ENCODE peak calls at places on chromosomes 7 and 10, in eight cellular contexts. One of them, this sample, is unnamed.

GRCh38 chr10:133438711-133439273 is 14.4 kb upstream of the SPRN start:
- DNase-seq in astrocyte: no peak
- DNase-seq in Peyer's patch: no peak
- DNase-seq in astrocyte of the cerebellum: no peak
- DNase-seq in fibroblast of lung: no peak
- DNase-seq in CD8-positive, alpha-beta memory T cell: no peak
- DNase-seq in OCI-LY7: peak
- DNase-seq in mucosa of descending colon: peak
- DNase-seq in this sample: no peak

GRCh38 chr7:104206841-104207240 is 972 bp downstream of the ORC5 start:
- DNase-seq in astrocyte: no peak
- DNase-seq in Peyer's patch: no peak
- DNase-seq in astrocyte of the cerebellum: no peak
- DNase-seq in fibroblast of lung: no peak
- DNase-seq in CD8-positive, alpha-beta memory T cell: no peak
- DNase-seq in OCI-LY7: peak
- DNase-seq in mucosa of descending colon: no peak
- DNase-seq in this sample: no peak

GRCh38 chr7:25244193-25244592 is 15.9 kb upstream of the NPVF start:
- DNase-seq in astrocyte: no peak
- DNase-seq in Peyer's patch: no peak
- DNase-seq in astrocyte of the cerebellum: no peak
- DNase-seq in fibroblast of lung: no peak
- DNase-seq in CD8-positive, alpha-beta memory T cell: no peak
- DNase-seq in OCI-LY7: no peak
- DNase-seq in mucosa of descending colon: no peak
- DNase-seq in this sample: no peak

GRCh38 chr7:71835056-71835455 is 577.1 kb downstream of the CALN1 start:
- DNase-seq in astrocyte: peak
- DNase-seq in Peyer's patch: no peak
- DNase-seq in astrocyte of the cerebellum: no peak
- DNase-seq in fibroblast of lung: peak
- DNase-seq in CD8-positive, alpha-beta memory T cell: no peak
- DNase-seq in OCI-LY7: no peak
- DNase-seq in mucosa of descending colon: no peak
- DNase-seq in this sample: no peak

GRCh38 chr7:2923886-2924574 is 79.9 kb upstream of the GNA12 start:
- DNase-seq in astrocyte: no peak
- DNase-seq in Peyer's patch: peak
- DNase-seq in astrocyte of the cerebellum: no peak
- DNase-seq in fibroblast of lung: no peak
- DNase-seq in CD8-positive, alpha-beta memory T cell: no peak
- DNase-seq in OCI-LY7: no peak
- DNase-seq in mucosa of descending colon: no peak
- DNase-seq in this sample: no peak

GRCh38 chr7:138237995-138238394 is 161.7 kb downstream of the AKR1D1 start:
- DNase-seq in astrocyte: no peak
- DNase-seq in Peyer's patch: no peak
- DNase-seq in astrocyte of the cerebellum: no peak
- DNase-seq in fibroblast of lung: no peak
- DNase-seq in CD8-positive, alpha-beta memory T cell: no peak
- DNase-seq in OCI-LY7: no peak
- DNase-seq in mucosa of descending colon: no peak
- DNase-seq in this sample: no peak

GRCh38 chr7:106064836-106065559 is 47.1 kb downstream of the SYPL1 start:
- DNase-seq in astrocyte: peak
- DNase-seq in Peyer's patch: peak
- DNase-seq in astrocyte of the cerebellum: peak
- DNase-seq in fibroblast of lung: peak
- DNase-seq in CD8-positive, alpha-beta memory T cell: no peak
- DNase-seq in OCI-LY7: no peak
- DNase-seq in mucosa of descending colon: peak
- DNase-seq in this sample: peak

GRCh38 chr7:117069379-117069778 is 116.1 kb downstream of the ST7 start:
- DNase-seq in astrocyte: no peak
- DNase-seq in Peyer's patch: no peak
- DNase-seq in astrocyte of the cerebellum: no peak
- DNase-seq in fibroblast of lung: no peak
- DNase-seq in CD8-positive, alpha-beta memory T cell: no peak
- DNase-seq in OCI-LY7: no peak
- DNase-seq in mucosa of descending colon: no peak
- DNase-seq in this sample: no peak

GRCh38 chr7:37987732-37988131 is 67.3 kb downstream of the EPDR1 start:
- DNase-seq in astrocyte: peak
- DNase-seq in Peyer's patch: no peak
- DNase-seq in astrocyte of the cerebellum: peak
- DNase-seq in fibroblast of lung: peak
- DNase-seq in CD8-positive, alpha-beta memory T cell: no peak
- DNase-seq in OCI-LY7: no peak
- DNase-seq in mucosa of descending colon: no peak
- DNase-seq in this sample: no peak

GRCh38 chr7:155750255-155751125 is 61.8 kb downstream of the SHH start:
- DNase-seq in astrocyte: no peak
- DNase-seq in Peyer's patch: no peak
- DNase-seq in astrocyte of the cerebellum: no peak
- DNase-seq in fibroblast of lung: no peak
- DNase-seq in CD8-positive, alpha-beta memory T cell: no peak
- DNase-seq in OCI-LY7: no peak
- DNase-seq in mucosa of descending colon: no peak
- DNase-seq in this sample: no peak

GRCh38 chr7:30476401-30477145 is 2.0 kb downstream of the NOD1 start:
- DNase-seq in astrocyte: no peak
- DNase-seq in Peyer's patch: no peak
- DNase-seq in astrocyte of the cerebellum: no peak
- DNase-seq in fibroblast of lung: no peak
- DNase-seq in CD8-positive, alpha-beta memory T cell: no peak
- DNase-seq in OCI-LY7: no peak
- DNase-seq in mucosa of descending colon: no peak
- DNase-seq in this sample: no peak

GRCh38 chr10:6650580-6650979 is 70.5 kb upstream of the PRKCQ start:
- DNase-seq in astrocyte: no peak
- DNase-seq in Peyer's patch: no peak
- DNase-seq in astrocyte of the cerebellum: no peak
- DNase-seq in fibroblast of lung: no peak
- DNase-seq in CD8-positive, alpha-beta memory T cell: no peak
- DNase-seq in OCI-LY7: no peak
- DNase-seq in mucosa of descending colon: no peak
- DNase-seq in this sample: no peak

GRCh38 chr10:97882142-97883091 is 32.8 kb downstream of the GOLGA7B start:
- DNase-seq in astrocyte: peak
- DNase-seq in Peyer's patch: peak
- DNase-seq in astrocyte of the cerebellum: no peak
- DNase-seq in fibroblast of lung: peak
- DNase-seq in CD8-positive, alpha-beta memory T cell: no peak
- DNase-seq in OCI-LY7: no peak
- DNase-seq in mucosa of descending colon: no peak
- DNase-seq in this sample: peak

GRCh38 chr10:106711313-106711906 is 453.1 kb downstream of the SORCS1 start:
- DNase-seq in astrocyte: no peak
- DNase-seq in Peyer's patch: no peak
- DNase-seq in astrocyte of the cerebellum: no peak
- DNase-seq in fibroblast of lung: no peak
- DNase-seq in CD8-positive, alpha-beta memory T cell: no peak
- DNase-seq in OCI-LY7: peak
- DNase-seq in mucosa of descending colon: peak
- DNase-seq in this sample: no peak

DNA sequence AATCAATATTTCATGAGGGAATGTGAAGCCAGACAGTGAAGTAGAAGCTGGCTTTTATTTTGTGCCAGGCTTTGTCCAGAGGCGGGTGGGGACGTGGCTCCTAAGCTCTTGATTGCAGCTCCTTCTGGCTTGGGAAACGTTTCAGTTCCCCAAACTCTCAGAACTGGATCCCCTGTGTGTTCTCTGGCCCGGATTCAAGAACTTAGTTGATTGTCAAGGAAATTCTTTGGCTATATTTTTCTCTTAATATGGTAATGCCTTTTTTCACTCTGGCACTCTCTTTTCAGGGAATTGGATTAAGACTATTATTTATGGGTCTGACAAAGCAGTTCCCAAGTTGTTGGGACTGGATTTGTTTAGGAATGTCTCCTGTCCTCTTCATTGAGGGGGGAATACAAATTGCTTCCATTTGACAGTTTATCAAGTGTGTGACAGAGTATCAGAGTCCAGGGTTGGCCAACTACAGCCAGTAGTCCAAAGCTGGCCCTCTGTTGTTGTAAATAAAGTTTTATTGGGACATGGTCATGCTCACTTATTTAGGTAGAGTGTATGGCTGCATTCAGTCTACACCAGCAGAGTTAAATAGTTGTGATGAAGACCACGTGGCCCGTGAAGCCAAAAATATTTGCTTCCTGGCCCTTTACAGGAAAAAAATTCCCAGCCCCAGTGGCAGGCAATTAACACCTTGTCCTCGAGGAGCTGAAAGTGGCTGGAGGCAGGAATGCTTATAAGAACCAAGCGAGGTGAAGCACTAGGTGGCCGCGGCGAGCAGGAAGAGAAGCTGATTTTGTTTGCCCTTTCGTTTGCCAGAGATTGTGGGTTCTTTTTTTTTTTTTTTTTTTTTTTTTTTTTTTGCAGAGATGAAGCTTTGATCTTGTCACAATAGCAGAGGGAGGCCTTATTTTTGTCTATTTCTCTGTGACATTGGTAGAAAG is 34.3 kb downstream of the HTRA1 start:
- DNase-seq in astrocyte: peak
- DNase-seq in Peyer's patch: no peak
- DNase-seq in astrocyte of the cerebellum: peak
- DNase-seq in fibroblast of lung: peak
- DNase-seq in CD8-positive, alpha-beta memory T cell: no peak
- DNase-seq in OCI-LY7: no peak
- DNase-seq in mucosa of descending colon: no peak
- DNase-seq in this sample: peak
- H3K4me3 ChIP-seq in astrocyte: peak
- H3K4me3 ChIP-seq in Peyer's patch: no peak
- H3K4me3 ChIP-seq in astrocyte of the cerebellum: no peak
- H3K4me3 ChIP-seq in fibroblast of lung: no peak
- H3K4me3 ChIP-seq in CD8-positive, alpha-beta memory T cell: no peak
- H3K4me3 ChIP-seq in OCI-LY7: no peak
- H3K4me3 ChIP-seq in mucosa of descending colon: no peak
- H3K4me3 ChIP-seq in this sample: no peak

GRCh38 chr7:26374665-26375373 is 83.2 kb downstream of the SNX10 start:
- DNase-seq in astrocyte: no peak
- DNase-seq in Peyer's patch: no peak
- DNase-seq in astrocyte of the cerebellum: no peak
- DNase-seq in fibroblast of lung: no peak
- DNase-seq in CD8-positive, alpha-beta memory T cell: no peak
- DNase-seq in OCI-LY7: no peak
- DNase-seq in mucosa of descending colon: no peak
- DNase-seq in this sample: no peak

GRCh38 chr7:26372738-26373137 is 81.1 kb downstream of the SNX10 start:
- DNase-seq in astrocyte: no peak
- DNase-seq in Peyer's patch: no peak
- DNase-seq in astrocyte of the cerebellum: no peak
- DNase-seq in fibroblast of lung: no peak
- DNase-seq in CD8-positive, alpha-beta memory T cell: no peak
- DNase-seq in OCI-LY7: no peak
- DNase-seq in mucosa of descending colon: no peak
- DNase-seq in this sample: no peak

GRCh38 chr7:26376208-26376917 is 84.7 kb downstream of the SNX10 start:
- DNase-seq in astrocyte: no peak
- DNase-seq in Peyer's patch: peak
- DNase-seq in astrocyte of the cerebellum: no peak
- DNase-seq in fibroblast of lung: no peak
- DNase-seq in CD8-positive, alpha-beta memory T cell: no peak
- DNase-seq in OCI-LY7: peak
- DNase-seq in mucosa of descending colon: peak
- DNase-seq in this sample: no peak

GRCh38 chr7:26372211-26372610 is 80.5 kb downstream of the SNX10 start:
- DNase-seq in astrocyte: no peak
- DNase-seq in Peyer's patch: no peak
- DNase-seq in astrocyte of the cerebellum: no peak
- DNase-seq in fibroblast of lung: no peak
- DNase-seq in CD8-positive, alpha-beta memory T cell: no peak
- DNase-seq in OCI-LY7: no peak
- DNase-seq in mucosa of descending colon: no peak
- DNase-seq in this sample: no peak

GRCh38 chr7:26375604-26376207 is 84.0 kb downstream of the SNX10 start:
- DNase-seq in astrocyte: no peak
- DNase-seq in Peyer's patch: no peak
- DNase-seq in astrocyte of the cerebellum: no peak
- DNase-seq in fibroblast of lung: no peak
- DNase-seq in CD8-positive, alpha-beta memory T cell: no peak
- DNase-seq in OCI-LY7: peak
- DNase-seq in mucosa of descending colon: no peak
- DNase-seq in this sample: no peak
- H3K4me3 ChIP-seq in astrocyte: peak
- H3K4me3 ChIP-seq in Peyer's patch: peak
- H3K4me3 ChIP-seq in astrocyte of the cerebellum: no peak
- H3K4me3 ChIP-seq in fibroblast of lung: no peak
- H3K4me3 ChIP-seq in CD8-positive, alpha-beta memory T cell: no peak
- H3K4me3 ChIP-seq in OCI-LY7: peak
- H3K4me3 ChIP-seq in mucosa of descending colon: peak
- H3K4me3 ChIP-seq in this sample: no peak

DNA sequence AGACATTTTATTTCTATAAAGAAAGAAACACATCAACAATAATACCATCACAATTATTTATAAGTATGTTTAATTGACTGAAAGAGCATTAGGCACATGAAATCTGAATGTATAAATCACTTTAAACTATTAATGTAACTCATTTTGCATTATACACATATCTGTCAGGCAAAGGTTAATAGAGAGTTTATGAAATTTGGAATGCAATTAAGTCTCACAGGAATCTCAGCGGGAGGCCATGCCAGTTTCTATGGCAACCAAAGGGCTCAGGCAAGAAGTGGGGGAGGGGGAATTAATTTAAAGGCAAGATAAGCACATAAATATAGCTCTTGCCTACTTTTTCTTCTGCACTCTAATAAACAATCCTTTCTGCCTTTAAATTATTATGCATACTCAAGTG is 152.6 kb downstream of the SLC16A9 start:
- DNase-seq in astrocyte: no peak
- DNase-seq in Peyer's patch: no peak
- DNase-seq in astrocyte of the cerebellum: no peak
- DNase-seq in fibroblast of lung: no peak
- DNase-seq in CD8-positive, alpha-beta memory T cell: no peak
- DNase-seq in OCI-LY7: no peak
- DNase-seq in mucosa of descending colon: no peak
- DNase-seq in this sample: no peak
- H3K4me3 ChIP-seq in astrocyte: no peak
- H3K4me3 ChIP-seq in Peyer's patch: no peak
- H3K4me3 ChIP-seq in astrocyte of the cerebellum: no peak
- H3K4me3 ChIP-seq in fibroblast of lung: no peak
- H3K4me3 ChIP-seq in CD8-positive, alpha-beta memory T cell: no peak
- H3K4me3 ChIP-seq in OCI-LY7: no peak
- H3K4me3 ChIP-seq in mucosa of descending colon: no peak
- H3K4me3 ChIP-seq in this sample: no peak

DNA sequence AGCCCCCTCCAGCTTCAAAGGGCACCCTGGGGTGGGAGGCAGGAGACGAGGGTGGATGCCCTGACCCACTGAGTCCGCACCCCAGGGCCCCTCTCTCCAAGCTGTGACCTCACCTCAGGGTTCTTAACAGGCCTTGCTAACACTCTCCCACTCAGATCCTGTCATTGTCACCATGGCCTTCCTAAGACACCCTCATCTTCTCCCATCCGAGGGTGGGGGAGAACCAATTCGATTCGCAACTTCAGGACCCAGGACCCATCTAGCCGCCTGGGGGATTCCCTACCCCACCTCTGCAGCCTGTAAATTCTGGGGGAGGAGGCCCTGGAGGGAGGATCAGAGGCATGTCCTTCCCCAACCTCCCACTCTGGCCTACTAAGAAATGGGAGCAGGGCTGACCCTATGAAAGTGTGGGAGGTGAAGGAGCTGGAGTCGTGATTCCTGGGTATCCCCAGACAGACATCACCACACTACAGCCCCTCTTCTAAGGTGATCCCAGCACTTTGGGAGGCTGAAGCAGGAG is 17.4 kb downstream of the TRIM8 start:
- DNase-seq in astrocyte: no peak
- DNase-seq in Peyer's patch: no peak
- DNase-seq in astrocyte of the cerebellum: no peak
- DNase-seq in fibroblast of lung: no peak
- DNase-seq in CD8-positive, alpha-beta memory T cell: no peak
- DNase-seq in OCI-LY7: no peak
- DNase-seq in mucosa of descending colon: no peak
- DNase-seq in this sample: no peak
- H3K4me3 ChIP-seq in astrocyte: no peak
- H3K4me3 ChIP-seq in Peyer's patch: peak
- H3K4me3 ChIP-seq in astrocyte of the cerebellum: no peak
- H3K4me3 ChIP-seq in fibroblast of lung: no peak
- H3K4me3 ChIP-seq in CD8-positive, alpha-beta memory T cell: peak
- H3K4me3 ChIP-seq in OCI-LY7: peak
- H3K4me3 ChIP-seq in mucosa of descending colon: no peak
- H3K4me3 ChIP-seq in this sample: no peak

This sample was measured in skeletal muscle cell.